ENCODE peak calls at places on chromosomes 7 and 10, in nine cellular contexts. H, U, G, I, L, B, E, X and R are unnamed samples. For H3K4me1 and H3K9me3, the result is how much of the 10 kb centered on the place peaks cover.

GRCh38 chr7:11343818-11344413 is 370.2 kb downstream of the PHF14 start:
- DNase-seq in H (no peak), U (no peak), G (no peak), I (no peak), L (peak), B (peak), E (peak), X (no peak), R (no peak)

GRCh38 chr7:70710011-70710480 is 421.9 kb upstream of the GALNT17 start:
- DNase-seq in H (no peak), U (no peak), G (peak), I (no peak), L (no peak), B (no peak), E (peak), X (no peak), R (no peak)

GRCh38 chr10:24434961-24435360 is 226.0 kb downstream of the KIAA1217 start:
- DNase-seq in H (no peak), U (no peak), G (no peak), I (no peak), L (no peak), B (peak), E (no peak), X (no peak), R (no peak)

GRCh38 chr7:157474685-157475084 is 137.9 kb downstream of the DNAJB6 start:
- DNase-seq in H (no peak), U (peak), G (no peak), I (no peak), L (peak), B (peak), E (no peak), X (no peak), R (peak)

GRCh38 chr10:90871279-90871760 is 454 bp upstream of the RPP30 start:
- DNase-seq in H (peak), U (no peak), G (peak), I (no peak), L (peak), B (no peak), E (peak), X (peak), R (no peak)

GRCh38 chr10:132104471-132105301 is 38.9 kb downstream of the JAKMIP3 start:
- DNase-seq in H (no peak), U (peak), G (no peak), I (no peak), L (no peak), B (no peak), E (no peak), X (peak), R (no peak)

GRCh38 chr10:75712241-75712880 is 280.9 kb downstream of the LRMDA start:
- DNase-seq in H (peak), U (no peak), G (no peak), I (no peak), L (no peak), B (no peak), E (no peak), X (peak), R (peak)

GRCh38 chr7:80244206-80244956 is 109.8 kb downstream of the GNAI1 start:
- DNase-seq in H (peak), U (no peak), G (no peak), I (no peak), L (no peak), B (no peak), E (peak), X (no peak), R (no peak)

GRCh38 chr10:68756766-68757165 is 35.7 kb downstream of the CCAR1 start:
- DNase-seq in H (no peak), U (no peak), G (no peak), I (no peak), L (no peak), B (no peak), E (no peak), X (no peak), R (no peak)

GRCh38 chr10:114925675-114926204 is 12.3 kb upstream of the TRUB1 start:
- DNase-seq in H (no peak), U (no peak), G (peak), I (no peak), L (no peak), B (peak), E (peak), X (peak), R (no peak)

GRCh38 chr7:86846494-86847190 is 202.9 kb downstream of the GRM3 start:
- DNase-seq in H (no peak), U (no peak), G (no peak), I (no peak), L (no peak), B (peak), E (no peak), X (peak), R (no peak)

GRCh38 chr10:87660484-87661133 is 931 bp downstream of the PAPSS2 start:
- DNase-seq in H (peak), U (no peak), G (no peak), I (no peak), L (no peak), B (no peak), E (peak), X (peak), R (peak)

GRCh38 chr10:33134011-33134751 is 176.2 kb upstream of the ITGB1 start:
- DNase-seq in H (no peak), U (no peak), G (peak), I (no peak), L (no peak), B (peak), E (peak), X (peak), R (peak)

GRCh38 chr7:44062903-44063295 is 2.5 kb downstream of the PGAM2 start:
- DNase-seq in H (no peak), U (no peak), G (no peak), I (no peak), L (no peak), B (no peak), E (no peak), X (no peak), R (no peak)

GRCh38 chr7:149774237-149775175 is 1.1 kb upstream of the ZNF467 start:
- DNase-seq in H (no peak), U (peak), G (no peak), I (no peak), L (no peak), B (peak), E (no peak), X (peak), R (peak)

GRCh38 chr10:102401735-102402511 is 6.4 kb downstream of the NFKB2 start:
- DNase-seq in H (no peak), U (no peak), G (peak), I (no peak), L (no peak), B (peak), E (no peak), X (no peak), R (no peak)

GRCh38 chr10:17428096-17428615 is 26.2 kb downstream of the ST8SIA6 start:
- DNase-seq in H (no peak), U (no peak), G (no peak), I (no peak), L (no peak), B (no peak), E (no peak), X (no peak), R (no peak)

GRCh38 chr10:58399410-58399809 is 14.2 kb downstream of the TFAM start:
- DNase-seq in H (no peak), U (no peak), G (no peak), I (no peak), L (no peak), B (peak), E (no peak), X (no peak), R (no peak)

GRCh38 chr7:155887174-155887525 is 74.9 kb upstream of the SHH start:
- DNase-seq in H (no peak), U (peak), G (no peak), I (no peak), L (no peak), B (no peak), E (no peak), X (no peak), R (peak)

GRCh38 chr10:114771157-114771556 is 50.4 kb upstream of the FHIP2A start:
- DNase-seq in H (no peak), U (no peak), G (no peak), I (no peak), L (no peak), B (no peak), E (no peak), X (no peak), R (no peak)

GRCh38 chr10:70737250-70737649 is 47.9 kb downstream of the TBATA start:
- DNase-seq in H (no peak), U (no peak), G (no peak), I (no peak), L (no peak), B (no peak), E (no peak), X (no peak), R (peak)

GRCh38 chr10:86366033-86366901 is at the start of gene GRID1:
- DNase-seq in H (no peak), U (peak), G (no peak), I (peak), L (peak), B (no peak), E (no peak), X (peak), R (peak)

GRCh38 chr7:31687024-31687423 is at the start of gene PPP1R17:
- DNase-seq in H (peak), U (no peak), G (no peak), I (no peak), L (no peak), B (no peak), E (no peak), X (peak), R (no peak)

GRCh38 chr10:25501912-25502311 is 327.1 kb downstream of the GPR158 start:
- DNase-seq in H (no peak), U (no peak), G (peak), I (no peak), L (no peak), B (no peak), E (no peak), X (no peak), R (no peak)

GRCh38 chr10:96910488-96911395 is 78.6 kb downstream of the LCOR start:
- DNase-seq in H (peak), U (no peak), G (peak), I (no peak), L (peak), B (peak), E (peak), X (no peak), R (no peak)

GRCh38 chr10:58477122-58477521 is 35.5 kb upstream of the BICC1 start:
- DNase-seq in H (peak), U (no peak), G (no peak), I (no peak), L (no peak), B (no peak), E (peak), X (no peak), R (peak)

GRCh38 chr7:26159243-26159642 is 7.2 kb downstream of the NFE2L3 start:
- DNase-seq in H (no peak), U (no peak), G (no peak), I (no peak), L (no peak), B (peak), E (no peak), X (no peak), R (no peak)

GRCh38 chr7:36852017-36852416 is 127.7 kb upstream of the AOAH start:
- DNase-seq in H (no peak), U (no peak), G (no peak), I (no peak), L (no peak), B (no peak), E (no peak), X (no peak), R (no peak)

GRCh38 chr10:17394854-17395253 is 59.5 kb downstream of the ST8SIA6 start:
- DNase-seq in H (no peak), U (no peak), G (no peak), I (no peak), L (no peak), B (no peak), E (no peak), X (no peak), R (no peak)

GRCh38 chr7:102429141-102429904 is 4.1 kb upstream of the ORAI2 start:
- DNase-seq in H (no peak), U (no peak), G (no peak), I (no peak), L (no peak), B (no peak), E (no peak), X (no peak), R (no peak)

GRCh38 chr10:15325243-15326002 is 45.7 kb downstream of the FAM171A1 start:
- DNase-seq in H (peak), U (no peak), G (no peak), I (no peak), L (no peak), B (peak), E (peak), X (no peak), R (no peak)

GRCh38 chr7:28456037-28456436 is 43.7 kb downstream of the CREB5 start:
- DNase-seq in H (no peak), U (no peak), G (no peak), I (no peak), L (no peak), B (no peak), E (peak), X (no peak), R (no peak)

GRCh38 chr10:2620827-2621521 is 446.4 kb upstream of the PFKP start:
- DNase-seq in H (no peak), U (no peak), G (no peak), I (no peak), L (no peak), B (no peak), E (no peak), X (no peak), R (no peak)

GRCh38 chr7:140062118-140062527 is 628 bp downstream of the PARP12 start:
- DNase-seq in H (peak), U (peak), G (no peak), I (no peak), L (no peak), B (peak), E (no peak), X (peak), R (peak)

DNA sequence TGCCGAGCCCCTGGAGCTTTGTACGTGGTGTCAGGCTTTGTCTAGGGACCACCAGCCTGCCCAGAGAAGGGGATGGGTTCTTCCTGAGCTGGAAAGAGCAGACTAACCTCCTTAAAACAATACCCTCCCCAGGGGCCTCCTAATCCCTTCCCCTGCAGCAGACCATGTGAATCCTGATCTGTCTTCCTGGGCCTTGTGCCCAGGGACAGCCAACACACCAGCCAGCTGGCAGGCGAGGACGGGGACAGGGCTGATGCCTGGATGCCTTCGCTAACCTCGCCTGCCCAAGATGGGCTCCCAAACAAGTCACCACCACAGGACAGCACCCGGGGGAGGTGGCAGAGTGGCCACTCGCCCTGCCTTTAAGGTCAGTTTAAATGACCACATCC is 17.6 kb downstream of the PODXL start:
- DNase-seq in H (peak), U (peak), G (no peak), I (no peak), L (no peak), B (peak), E (no peak), X (peak), R (peak)
- H3K27ac ChIP-seq in H (peak), U (no peak), G (peak), I (no peak), L (no peak), B (peak), E (no peak), X (peak), R (no peak)

DNA sequence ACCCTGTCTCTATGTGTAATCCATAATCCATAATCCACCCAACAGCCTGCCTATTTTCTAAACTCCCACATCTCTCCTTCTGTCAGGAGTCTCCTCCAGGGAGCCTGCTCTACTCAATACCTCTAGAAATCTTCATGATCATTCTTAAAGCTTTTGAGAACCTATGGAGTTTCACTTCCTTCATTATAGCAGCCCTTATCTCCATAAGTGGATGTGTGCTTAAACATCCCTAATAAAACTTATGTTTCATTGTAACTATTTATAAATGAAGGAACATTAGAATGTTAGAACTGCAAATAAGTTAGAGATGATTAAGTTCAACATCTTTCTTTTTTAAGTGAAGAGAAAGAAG is 8.4 kb downstream of the CPED1 start:
- DNase-seq in H (no peak), U (no peak), G (no peak), I (no peak), L (no peak), B (no peak), E (no peak), X (no peak), R (no peak)
- H3K4me1 ChIP-seq in H (half or more), U (half or more), G (under half), I (under half), L (under half), B (under half), E (under half), X (under half), R (under half)

DNA sequence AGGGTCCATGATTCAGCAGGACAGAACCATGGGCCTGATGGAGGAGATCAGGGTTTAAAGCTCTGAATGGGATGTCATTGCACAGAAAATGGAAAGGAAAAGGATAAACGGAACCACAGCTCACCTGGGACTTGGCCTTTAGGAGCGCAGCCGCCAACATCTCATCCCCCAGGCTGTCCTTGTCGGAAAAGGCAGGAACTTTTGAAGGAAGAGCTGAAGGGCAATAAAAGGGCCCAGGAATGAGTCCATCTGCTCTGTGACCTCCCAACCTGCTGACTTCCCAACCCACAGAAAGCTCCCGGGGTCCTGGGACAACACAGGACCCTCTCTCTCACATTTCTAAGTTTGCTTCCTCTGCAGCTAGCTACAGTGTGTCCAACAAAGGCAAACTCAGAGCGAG is 6.1 kb downstream of the ZNF3 start:
- DNase-seq in H (no peak), U (no peak), G (no peak), I (no peak), L (no peak), B (no peak), E (no peak), X (no peak), R (no peak)
- H3K9me3 ChIP-seq in H (under half), U (under half), G (under half), I (under half), L (under half), B (under half), E (under half), X (under half), R (under half)

GRCh38 chr7:100567751-100568175 is 5.9 kb downstream of the SAP25 start:
- DNase-seq in H (no peak), U (peak), G (no peak), I (no peak), L (no peak), B (no peak), E (no peak), X (peak), R (no peak)
- H3K27ac ChIP-seq in H (no peak), U (peak), G (no peak), I (peak), L (no peak), B (no peak), E (no peak), X (peak), R (no peak)